ENCODE peak calls at places on chromosome 16, in nine cellular contexts. G is left ventricle myocardium inferior; M is IMR-90; T is stimulated activated CD8-positive, alpha-beta memory T cell treated with anti-CD3 and anti-CD28 coated beads, Interleukin-12 subunit alpha, Interleukin-12 subunit beta, amount 100 ng/mL, for 4 hours; E is CD8-positive, alpha-beta memory T cell; B is retina; H is HTR-8/SVneo; J is NCI-H2029 treated with DMSO at 0.1 percent for 48 hours; L is cerebellar nuclear complex. D is an unnamed sample.

GRCh38 chr16:320206-320605 is 32.3 kb downstream of the AXIN1 start:
- DNase-seq in J (no peak), G (no peak), E (no peak), M (no peak), B (no peak), H (no peak), L (no peak), T (no peak), D (no peak)

GRCh38 chr16:502179-502943 is 25.2 kb upstream of the CAPN15 start:
- DNase-seq in B (no peak), H (no peak), M (no peak), E (no peak), J (no peak), G (no peak), L (no peak), T (no peak), D (no peak)

GRCh38 chr16:20844588-20844987 is 38.3 kb downstream of the REXO5 start:
- DNase-seq in M (no peak), J (no peak), B (no peak), E (peak; percentile 20), G (no peak), L (no peak), H (no peak), T (no peak), D (no peak)

GRCh38 chr16:1917056-1917664 is 1.1 kb downstream of the HS3ST6 start:
- DNase-seq in J (no peak), E (no peak), G (no peak), H (no peak), M (no peak), B (no peak), L (no peak), T (no peak), D (no peak)

GRCh38 chr16:84883301-84883700 is 63.5 kb downstream of the CRISPLD2 start:
- DNase-seq in T (no peak), E (no peak), H (no peak), L (no peak), J (no peak), M (no peak), B (no peak), G (peak; percentile 51), D (peak; percentile 55)

GRCh38 chr16:56862776-56863175 is 2.2 kb upstream of the SLC12A3 start:
- DNase-seq in J (no peak), L (no peak), G (no peak), M (no peak), H (no peak), T (no peak), E (no peak), B (no peak), D (no peak)

GRCh38 chr16:62585041-62585545 is 548.9 kb upstream of the CDH8 start:
- DNase-seq in H (no peak), B (no peak), E (no peak), T (no peak), M (no peak), G (no peak), L (no peak), J (no peak), D (no peak)

GRCh38 chr16:48961546-48961945 is 320.1 kb downstream of the CBLN1 start:
- DNase-seq in B (no peak), E (no peak), G (no peak), H (no peak), J (no peak), T (no peak), M (no peak), L (no peak), D (no peak)

GRCh38 chr16:88560722-88561484 is 9.3 kb upstream of the ZC3H18 start:
- DNase-seq in H (no peak), G (no peak), J (no peak), M (peak; percentile 30), E (no peak), T (no peak), B (no peak), L (no peak), D (peak; percentile 26)

GRCh38 chr16:17305694-17306093 is 165.1 kb downstream of the XYLT1 start:
- DNase-seq in B (no peak), E (no peak), L (no peak), H (no peak), M (no peak), T (peak; percentile 4), J (no peak), G (no peak), D (no peak)

GRCh38 chr16:68473358-68474064 is 25.2 kb upstream of the SMPD3 start:
- DNase-seq in E (no peak), T (no peak), G (no peak), B (no peak), L (no peak), M (no peak), H (no peak), J (peak; percentile 53), D (no peak)

GRCh38 chr16:84730406-84731106 is 30.8 kb downstream of the USP10 start:
- DNase-seq in T (no peak), B (no peak), J (peak; percentile 26), G (peak; percentile 45), L (no peak), M (peak; percentile 97), E (no peak), H (peak; percentile 81), D (peak; percentile 97)

GRCh38 chr16:11255737-11256656 is at the start of gene SOCS1:
- DNase-seq in H (peak; percentile 80), L (no peak), J (peak; percentile 62), M (peak; percentile 84), B (peak; percentile 90), G (peak; percentile 87), E (peak; percentile 88), T (peak; percentile 83), D (peak; percentile 82)

GRCh38 chr16:79146-80054 is 1.4 kb downstream of the MPG start:
- DNase-seq in E (no peak), G (no peak), T (no peak), J (no peak), M (peak; percentile 73), H (no peak), B (no peak), L (no peak), D (no peak)

GRCh38 chr16:89598199-89598598 is 15.2 kb upstream of the DPEP1 start:
- DNase-seq in E (no peak), T (no peak), M (peak; percentile 43), H (no peak), G (no peak), L (no peak), B (no peak), J (no peak), D (peak; percentile 37)

GRCh38 chr16:15770512-15770911 is 86.3 kb downstream of the MYH11 start:
- DNase-seq in L (no peak), H (no peak), J (no peak), M (peak; percentile 77), T (no peak), B (no peak), E (no peak), G (no peak), D (peak; percentile 93)

GRCh38 chr16:8594149-8594666 is 3.9 kb upstream of the TMEM114 start:
- DNase-seq in L (no peak), T (no peak), H (no peak), G (no peak), B (no peak), M (no peak), E (no peak), J (no peak), D (no peak)

GRCh38 chr16:24668481-24669001 is 60.9 kb upstream of the TNRC6A start:
- DNase-seq in J (no peak), G (no peak), T (no peak), M (peak; percentile 65), H (no peak), B (no peak), E (no peak), L (no peak), D (peak; percentile 40)

GRCh38 chr16:58462997-58463891 is 36.7 kb upstream of the NDRG4 start:
- DNase-seq in G (peak; percentile 59), L (no peak), H (no peak), B (peak; percentile 63), M (no peak), E (no peak), T (peak; percentile 6), J (no peak), D (no peak)

GRCh38 chr16:28984619-28985135 is at the start of gene LAT:
- DNase-seq in T (peak; percentile 76), G (no peak), M (no peak), B (no peak), J (no peak), H (no peak), L (no peak), E (peak; percentile 87), D (no peak)

GRCh38 chr16:27425961-27426360 is 24.0 kb downstream of the IL21R start:
- DNase-seq in T (no peak), M (no peak), H (no peak), J (no peak), B (no peak), L (no peak), G (no peak), E (no peak), D (no peak)

GRCh38 chr16:53372942-53373871 is 61.1 kb upstream of the RBL2 start:
- DNase-seq in B (peak; percentile 49), G (no peak), E (peak; percentile 89), J (no peak), T (peak; percentile 61), L (no peak), H (no peak), M (no peak), D (no peak)

GRCh38 chr16:18802755-18803218 is 1.4 kb upstream of the ARL6IP1 start:
- DNase-seq in M (no peak), L (no peak), H (no peak), J (no peak), B (no peak), E (no peak), T (no peak), G (no peak), D (no peak)

GRCh38 chr16:12819126-12820117 is 15.7 kb upstream of the CPPED1 start:
- DNase-seq in L (no peak), E (peak; percentile 56), T (peak; percentile 44), M (peak; percentile 36), G (peak; percentile 59), J (no peak), H (peak; percentile 64), B (peak; percentile 49), D (peak; percentile 49)

GRCh38 chr16:21222495-21223337 is 10.8 kb upstream of the ANKS4B start:
- DNase-seq in G (no peak), M (no peak), T (no peak), J (peak; percentile 46), L (no peak), B (peak; percentile 3), H (no peak), E (no peak), D (no peak)

GRCh38 chr16:69413045-69413664 is 11.3 kb upstream of the CYB5B start:
- DNase-seq in H (no peak), T (no peak), E (no peak), J (no peak), M (no peak), B (no peak), L (no peak), G (no peak), D (no peak)